ENCODE peak calls at places on chromosomes 6 and 20, in ten cellular contexts. One of them, this sample, is unnamed.

GRCh38 chr20:24665741-24666191 is 196.3 kb downstream of the SYNDIG1 start:
- DNase-seq in prostate gland: no peak
- DNase-seq in GM12891: no peak
- DNase-seq in lower leg skin: peak
- DNase-seq in stomach: peak
- DNase-seq in heart left ventricle: no peak
- DNase-seq in A549: no peak
- DNase-seq in adrenal gland: no peak
- DNase-seq in uterus: no peak
- DNase-seq in NB4: no peak
- DNase-seq in this sample: peak

GRCh38 chr20:38991814-38992593 is 29.9 kb downstream of the DHX35 start:
- DNase-seq in prostate gland: no peak
- DNase-seq in GM12891: no peak
- DNase-seq in lower leg skin: no peak
- DNase-seq in stomach: no peak
- DNase-seq in heart left ventricle: no peak
- DNase-seq in A549: no peak
- DNase-seq in adrenal gland: no peak
- DNase-seq in uterus: no peak
- DNase-seq in NB4: no peak
- DNase-seq in this sample: no peak

GRCh38 chr6:84220809-84221409 is 6.5 kb downstream of the CEP162 start:
- DNase-seq in prostate gland: no peak
- DNase-seq in GM12891: no peak
- DNase-seq in lower leg skin: no peak
- DNase-seq in stomach: no peak
- DNase-seq in heart left ventricle: no peak
- DNase-seq in A549: no peak
- DNase-seq in adrenal gland: no peak
- DNase-seq in uterus: no peak
- DNase-seq in NB4: peak
- DNase-seq in this sample: no peak

GRCh38 chr20:10513931-10514575 is 78.9 kb downstream of the SLX4IP start:
- DNase-seq in prostate gland: no peak
- DNase-seq in GM12891: no peak
- DNase-seq in lower leg skin: no peak
- DNase-seq in stomach: no peak
- DNase-seq in heart left ventricle: no peak
- DNase-seq in A549: no peak
- DNase-seq in adrenal gland: no peak
- DNase-seq in uterus: no peak
- DNase-seq in NB4: peak
- DNase-seq in this sample: no peak

GRCh38 chr20:50577175-50578018 is 67.2 kb downstream of the PTPN1 start:
- DNase-seq in prostate gland: peak
- DNase-seq in GM12891: no peak
- DNase-seq in lower leg skin: peak
- DNase-seq in stomach: peak
- DNase-seq in heart left ventricle: peak
- DNase-seq in A549: no peak
- DNase-seq in adrenal gland: no peak
- DNase-seq in uterus: no peak
- DNase-seq in NB4: no peak
- DNase-seq in this sample: peak

GRCh38 chr6:107620736-107621135 is 130.8 kb downstream of the SOBP start:
- DNase-seq in prostate gland: no peak
- DNase-seq in GM12891: no peak
- DNase-seq in lower leg skin: no peak
- DNase-seq in stomach: no peak
- DNase-seq in heart left ventricle: no peak
- DNase-seq in A549: no peak
- DNase-seq in adrenal gland: no peak
- DNase-seq in uterus: no peak
- DNase-seq in NB4: no peak
- DNase-seq in this sample: no peak

GRCh38 chr6:9161731-9162130 is 726.4 kb upstream of the SLC35B3 start:
- DNase-seq in prostate gland: no peak
- DNase-seq in GM12891: no peak
- DNase-seq in lower leg skin: no peak
- DNase-seq in stomach: no peak
- DNase-seq in heart left ventricle: no peak
- DNase-seq in A549: no peak
- DNase-seq in adrenal gland: no peak
- DNase-seq in uterus: no peak
- DNase-seq in NB4: no peak
- DNase-seq in this sample: no peak

GRCh38 chr20:1757072-1757471 is 99.5 kb upstream of the SIRPG start:
- DNase-seq in prostate gland: no peak
- DNase-seq in GM12891: no peak
- DNase-seq in lower leg skin: no peak
- DNase-seq in stomach: no peak
- DNase-seq in heart left ventricle: no peak
- DNase-seq in A549: no peak
- DNase-seq in adrenal gland: no peak
- DNase-seq in uterus: no peak
- DNase-seq in NB4: peak
- DNase-seq in this sample: no peak

GRCh38 chr6:89045585-89045984 is 35.0 kb upstream of the PNRC1 start:
- DNase-seq in prostate gland: no peak
- DNase-seq in GM12891: no peak
- DNase-seq in lower leg skin: no peak
- DNase-seq in stomach: no peak
- DNase-seq in heart left ventricle: no peak
- DNase-seq in A549: no peak
- DNase-seq in adrenal gland: no peak
- DNase-seq in uterus: no peak
- DNase-seq in NB4: no peak
- DNase-seq in this sample: no peak

GRCh38 chr20:50977066-50978045 is 18.7 kb downstream of the MOCS3 start:
- DNase-seq in prostate gland: no peak
- DNase-seq in GM12891: no peak
- DNase-seq in lower leg skin: peak
- DNase-seq in stomach: no peak
- DNase-seq in heart left ventricle: no peak
- DNase-seq in A549: no peak
- DNase-seq in adrenal gland: no peak
- DNase-seq in uterus: no peak
- DNase-seq in NB4: no peak
- DNase-seq in this sample: no peak

GRCh38 chr20:31709939-31710338 is 12.7 kb downstream of the BCL2L1 start:
- DNase-seq in prostate gland: no peak
- DNase-seq in GM12891: no peak
- DNase-seq in lower leg skin: no peak
- DNase-seq in stomach: no peak
- DNase-seq in heart left ventricle: no peak
- DNase-seq in A549: no peak
- DNase-seq in adrenal gland: no peak
- DNase-seq in uterus: no peak
- DNase-seq in NB4: no peak
- DNase-seq in this sample: no peak

GRCh38 chr20:31708839-31709534 is 13.7 kb downstream of the BCL2L1 start:
- DNase-seq in prostate gland: no peak
- DNase-seq in GM12891: no peak
- DNase-seq in lower leg skin: no peak
- DNase-seq in stomach: peak
- DNase-seq in heart left ventricle: no peak
- DNase-seq in A549: no peak
- DNase-seq in adrenal gland: no peak
- DNase-seq in uterus: no peak
- DNase-seq in NB4: no peak
- DNase-seq in this sample: no peak

GRCh38 chr20:31711416-31712111 is 11.1 kb downstream of the BCL2L1 start:
- DNase-seq in prostate gland: no peak
- DNase-seq in GM12891: no peak
- DNase-seq in lower leg skin: no peak
- DNase-seq in stomach: no peak
- DNase-seq in heart left ventricle: no peak
- DNase-seq in A549: no peak
- DNase-seq in adrenal gland: no peak
- DNase-seq in uterus: no peak
- DNase-seq in NB4: no peak
- DNase-seq in this sample: no peak

GRCh38 chr20:31712112-31712553 is 10.5 kb downstream of the BCL2L1 start:
- DNase-seq in prostate gland: peak
- DNase-seq in GM12891: no peak
- DNase-seq in lower leg skin: no peak
- DNase-seq in stomach: peak
- DNase-seq in heart left ventricle: no peak
- DNase-seq in A549: no peak
- DNase-seq in adrenal gland: no peak
- DNase-seq in uterus: peak
- DNase-seq in NB4: no peak
- DNase-seq in this sample: no peak

GRCh38 chr20:31710423-31711250 is 12.0 kb downstream of the BCL2L1 start:
- DNase-seq in prostate gland: peak
- DNase-seq in GM12891: no peak
- DNase-seq in lower leg skin: no peak
- DNase-seq in stomach: peak
- DNase-seq in heart left ventricle: peak
- DNase-seq in A549: no peak
- DNase-seq in adrenal gland: no peak
- DNase-seq in uterus: no peak
- DNase-seq in NB4: no peak
- DNase-seq in this sample: no peak
- TF ChIP-seq POLR2A in prostate gland: peak
- TF ChIP-seq POLR2A in GM12891: no peak
- TF ChIP-seq POLR2A in lower leg skin: no peak
- TF ChIP-seq POLR2A in stomach: no peak
- TF ChIP-seq POLR2A in heart left ventricle: no peak
- TF ChIP-seq POLR2A in A549: no peak
- TF ChIP-seq POLR2A in adrenal gland: no peak
- TF ChIP-seq POLR2A in uterus: no peak
- TF ChIP-seq POLR2A in NB4: no peak
- TF ChIP-seq POLR2A in this sample: no peak

DNA sequence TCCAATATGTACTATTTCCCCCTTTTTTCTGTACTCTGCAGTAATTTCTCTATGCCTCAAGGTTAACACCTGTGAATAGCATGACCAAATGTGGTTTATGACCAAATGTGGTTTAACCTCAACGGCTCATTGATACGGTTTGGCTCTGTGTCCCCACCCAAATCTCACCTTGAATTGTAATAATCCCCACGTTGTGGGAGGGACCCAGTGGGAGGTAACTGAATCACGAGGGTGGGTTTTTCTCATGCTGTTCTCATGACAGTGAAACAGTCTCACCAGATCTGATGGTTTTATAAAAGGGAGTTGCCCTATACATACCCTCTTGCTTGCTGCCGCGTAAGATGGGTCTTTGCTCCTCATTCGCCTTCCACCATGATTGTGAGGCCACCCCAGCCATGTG is 18.7 kb downstream of the DEK start:
- DNase-seq in prostate gland: no peak
- DNase-seq in GM12891: no peak
- DNase-seq in lower leg skin: no peak
- DNase-seq in stomach: no peak
- DNase-seq in heart left ventricle: no peak
- DNase-seq in A549: no peak
- DNase-seq in adrenal gland: no peak
- DNase-seq in uterus: no peak
- DNase-seq in NB4: no peak
- DNase-seq in this sample: no peak
- TF ChIP-seq POLR2A in prostate gland: no peak
- TF ChIP-seq POLR2A in GM12891: peak
- TF ChIP-seq POLR2A in lower leg skin: no peak
- TF ChIP-seq POLR2A in stomach: no peak
- TF ChIP-seq POLR2A in heart left ventricle: no peak
- TF ChIP-seq POLR2A in A549: no peak
- TF ChIP-seq POLR2A in adrenal gland: no peak
- TF ChIP-seq POLR2A in uterus: no peak
- TF ChIP-seq POLR2A in NB4: no peak
- TF ChIP-seq POLR2A in this sample: no peak

DNA sequence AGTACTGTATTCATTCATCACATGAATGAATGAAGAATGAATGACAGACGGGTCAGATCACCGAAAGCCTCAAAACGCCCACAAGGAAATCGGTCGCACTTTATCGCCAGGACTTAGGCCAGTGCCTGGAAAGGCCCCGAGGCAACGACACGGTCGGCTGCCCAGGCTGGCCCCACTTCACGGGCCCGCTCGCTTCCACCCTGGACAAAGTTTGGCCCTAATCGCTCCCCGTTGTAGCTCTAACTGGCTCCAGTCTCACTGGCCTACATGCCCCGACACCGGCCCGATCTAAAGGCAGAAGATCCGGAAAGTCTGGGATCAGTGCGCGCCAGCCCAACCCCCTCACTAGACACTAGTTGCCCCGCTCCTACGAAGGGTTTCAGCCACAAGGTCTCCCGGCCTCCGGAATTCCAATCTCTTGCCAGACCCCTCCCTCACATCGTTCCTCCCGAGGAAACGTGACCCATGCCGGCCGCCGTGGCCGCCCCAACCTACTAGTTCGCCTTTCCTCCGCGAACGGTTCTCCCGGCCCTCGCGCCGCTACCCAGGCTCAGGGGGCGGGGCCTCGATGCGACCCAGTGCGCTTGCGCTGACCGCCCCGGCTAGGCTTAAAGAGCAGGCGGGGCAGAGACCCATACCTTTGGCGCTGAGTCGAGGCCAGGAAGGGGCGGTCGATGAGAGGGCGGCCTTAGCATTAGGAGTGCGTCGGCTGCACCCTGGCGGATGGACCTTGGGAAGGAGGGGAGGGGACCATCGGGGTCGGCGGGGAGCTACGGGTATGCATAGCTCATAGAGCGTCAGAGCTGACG is at the start of the genes GSS and MYH7B:
- DNase-seq in prostate gland: peak
- DNase-seq in GM12891: peak
- DNase-seq in lower leg skin: peak
- DNase-seq in stomach: peak
- DNase-seq in heart left ventricle: peak
- DNase-seq in A549: peak
- DNase-seq in adrenal gland: peak
- DNase-seq in uterus: peak
- DNase-seq in NB4: peak
- DNase-seq in this sample: peak
- TF ChIP-seq POLR2A in prostate gland: peak
- TF ChIP-seq POLR2A in GM12891: peak
- TF ChIP-seq POLR2A in lower leg skin: no peak
- TF ChIP-seq POLR2A in stomach: peak
- TF ChIP-seq POLR2A in heart left ventricle: peak
- TF ChIP-seq POLR2A in A549: peak
- TF ChIP-seq POLR2A in adrenal gland: peak
- TF ChIP-seq POLR2A in uterus: peak
- TF ChIP-seq POLR2A in NB4: peak
- TF ChIP-seq POLR2A in this sample: peak

DNA sequence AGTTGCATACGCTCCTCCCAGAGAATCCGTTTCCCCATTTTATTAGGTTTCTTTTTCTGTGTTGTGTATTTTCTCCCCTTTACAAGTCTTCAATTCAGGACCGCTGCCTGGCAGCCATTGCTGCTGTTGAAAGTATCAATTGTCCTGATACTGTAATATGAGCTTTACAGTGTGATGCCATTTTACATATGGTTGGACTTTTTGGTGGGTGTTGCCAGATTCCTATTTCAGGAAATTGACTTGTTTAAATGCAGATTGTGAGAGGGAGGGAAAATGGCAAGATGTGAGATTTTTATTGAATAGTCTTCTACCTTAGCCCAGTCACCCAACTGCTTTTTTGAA is 1.2 kb downstream of the PANK2 start:
- DNase-seq in prostate gland: no peak
- DNase-seq in GM12891: no peak
- DNase-seq in lower leg skin: no peak
- DNase-seq in stomach: no peak
- DNase-seq in heart left ventricle: no peak
- DNase-seq in A549: peak
- DNase-seq in adrenal gland: no peak
- DNase-seq in uterus: no peak
- DNase-seq in NB4: no peak
- DNase-seq in this sample: no peak
- TF ChIP-seq POLR2A in prostate gland: no peak
- TF ChIP-seq POLR2A in GM12891: no peak
- TF ChIP-seq POLR2A in lower leg skin: no peak
- TF ChIP-seq POLR2A in stomach: no peak
- TF ChIP-seq POLR2A in heart left ventricle: no peak
- TF ChIP-seq POLR2A in A549: no peak
- TF ChIP-seq POLR2A in adrenal gland: no peak
- TF ChIP-seq POLR2A in uterus: no peak
- TF ChIP-seq POLR2A in NB4: no peak
- TF ChIP-seq POLR2A in this sample: no peak

This sample was measured in right lobe of liver.